ENCODE peak calls at places on chromosome 13, in eight cellular contexts. V is Peyer's patch, P is heart right ventricle, T is body of pancreas, U is astrocyte of the cerebellum, I is ascending aorta, C is AG10803, Q is retinal pigment epithelial cell. Y is an unnamed sample.

GRCh38 chr13:97275265-97275664 is 53.1 kb downstream of the MBNL2 start:
- DNase-seq in Q (peak; percentile 89), U (peak; percentile 81), I (no peak), V (no peak), P (peak; percentile 51), T (no peak), C (peak; percentile 89), Y (peak; percentile 89)

GRCh38 chr13:43110036-43110435 is 86.7 kb downstream of the DNAJC15 start:
- DNase-seq in Q (no peak), I (no peak), V (no peak), P (no peak), U (no peak), C (no peak), T (no peak), Y (no peak)

GRCh38 chr13:94534171-94534570 is 54.7 kb upstream of the DCT start:
- DNase-seq in Q (peak; percentile 59), C (no peak), P (no peak), T (no peak), V (no peak), U (peak; percentile 3), I (no peak), Y (no peak)

GRCh38 chr13:47258384-47258783 is 361.5 kb upstream of the HTR2A start:
- DNase-seq in T (no peak), Q (no peak), C (peak; percentile 20), U (no peak), V (no peak), P (no peak), I (no peak), Y (no peak)

GRCh38 chr13:101397742-101398141 is 18.6 kb downstream of the NALCN start:
- DNase-seq in T (no peak), Q (no peak), I (no peak), U (peak; percentile 26), P (no peak), C (peak; percentile 73), V (no peak), Y (peak; percentile 57)

GRCh38 chr13:32663660-32664059 is 77.4 kb downstream of the PDS5B start:
- DNase-seq in V (no peak), T (no peak), Q (no peak), C (no peak), U (no peak), P (no peak), I (no peak), Y (no peak)

GRCh38 chr13:94020833-94021232 is 458.6 kb downstream of the DCT start:
- DNase-seq in U (no peak), T (no peak), C (no peak), V (no peak), P (no peak), Q (peak; percentile 11), I (no peak), Y (no peak)

GRCh38 chr13:82569581-82569980 is 1312.7 kb downstream of the SLITRK1 start:
- DNase-seq in Q (no peak), C (no peak), U (no peak), T (no peak), V (no peak), P (no peak), I (no peak), Y (no peak)

GRCh38 chr13:97000295-97000925 is 6.1 kb upstream of the OXGR1 start:
- DNase-seq in V (no peak), C (peak; percentile 71), I (no peak), U (no peak), T (no peak), Q (no peak), P (no peak), Y (peak; percentile 65)

GRCh38 chr13:25652764-25653163 is 281.0 kb downstream of the ATP8A2 start:
- DNase-seq in C (no peak), Q (no peak), T (no peak), P (no peak), V (no peak), U (no peak), I (no peak), Y (no peak)

GRCh38 chr13:37597477-37597876 is 1.1 kb downstream of the POSTN start:
- DNase-seq in I (no peak), U (no peak), C (no peak), Q (no peak), P (no peak), T (no peak), V (no peak), Y (no peak)

GRCh38 chr13:109389892-109390345 is 396.5 kb downstream of the IRS2 start:
- DNase-seq in T (no peak), I (no peak), Q (no peak), V (no peak), C (peak; percentile 87), U (no peak), P (no peak), Y (peak; percentile 95)

GRCh38 chr13:41762796-41763195 is 198.1 kb downstream of the VWA8 start:
- DNase-seq in U (no peak), P (no peak), V (no peak), Q (no peak), T (no peak), I (no peak), C (no peak), Y (peak; percentile 65)

GRCh38 chr13:100875392-100876043 is 200.9 kb upstream of the TMTC4 start:
- DNase-seq in U (peak; percentile 95), V (no peak), C (peak; percentile 91), P (no peak), Q (peak; percentile 87), I (no peak), T (no peak), Y (peak; percentile 92)

GRCh38 chr13:91868351-91868750 is 469.9 kb downstream of the GPC5 start:
- DNase-seq in V (no peak), Q (no peak), U (no peak), C (no peak), T (no peak), P (no peak), I (no peak), Y (no peak)

GRCh38 chr13:71798723-71799122 is 68.3 kb downstream of the DACH1 start:
- DNase-seq in Q (no peak), I (no peak), T (no peak), U (no peak), P (no peak), V (no peak), C (no peak), Y (no peak)

GRCh38 chr13:112060431-112060830 is 6.5 kb upstream of the SOX1 start:
- DNase-seq in P (no peak), Q (no peak), I (no peak), C (no peak), U (no peak), V (no peak), T (no peak), Y (no peak)

GRCh38 chr13:75704942-75705320 is 68.8 kb downstream of the LMO7 start:
- DNase-seq in V (no peak), U (no peak), C (no peak), P (no peak), T (peak; percentile 71), Q (no peak), I (no peak), Y (peak; percentile 68)

GRCh38 chr13:59951011-59951410 is 212.7 kb downstream of the DIAPH3 start:
- DNase-seq in P (no peak), T (no peak), Q (no peak), C (no peak), I (no peak), V (no peak), U (peak; percentile 44), Y (no peak)

DNA sequence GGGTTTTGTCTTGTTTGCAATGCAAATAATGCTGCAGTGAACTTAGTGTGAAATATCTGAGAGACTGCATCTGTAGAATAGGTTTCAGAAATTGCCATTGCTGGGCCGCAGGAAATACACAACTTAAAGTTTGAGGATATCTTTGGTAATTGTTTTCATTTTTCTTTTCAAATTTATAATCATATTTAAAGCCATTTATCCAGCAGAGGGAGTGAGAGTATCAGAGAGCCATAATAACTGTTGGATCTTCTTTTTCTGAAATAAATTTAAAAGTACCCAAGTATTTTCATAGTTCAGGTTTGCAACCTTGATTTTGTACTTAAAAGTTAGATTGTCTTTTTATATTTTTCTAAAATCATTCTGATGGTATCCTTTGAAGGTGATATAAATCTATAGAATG is 99.4 kb downstream of the ZMYM2 start:
- DNase-seq in P (no peak), T (no peak), I (no peak), V (no peak), C (no peak), Q (no peak), U (no peak), Y (no peak)
- TF ChIP-seq CTCF in P (no peak), T (no peak), I (no peak), V (no peak), C (peak; percentile 12), Q (peak; percentile 9), U (no peak), Y (no peak)

GRCh38 chr13:76993473-76993872 is 1.6 kb downstream of the CLN5 start:
- DNase-seq in U (no peak), C (no peak), I (no peak), Q (no peak), P (no peak), T (no peak), V (no peak), Y (no peak)
- H3K4me3 ChIP-seq in U (no peak overlapping the region), C (no peak overlapping the region), I (peak overlapping the region; percentile 68), Q (no peak overlapping the region), P (no peak overlapping the region), T (no peak overlapping the region), V (no peak overlapping the region), Y (no peak overlapping the region)

GRCh38 chr13:35957996-35958395 is 173.2 kb downstream of the DCLK1 start:
- DNase-seq in C (no peak), Q (no peak), V (no peak), U (no peak), P (no peak), I (no peak), T (no peak), Y (no peak)

GRCh38 chr13:35957174-35957867 is 173.9 kb downstream of the DCLK1 start:
- DNase-seq in I (no peak), T (no peak), V (no peak), Q (no peak), U (no peak), C (peak; percentile 83), P (no peak), Y (peak; percentile 20)

GRCh38 chr13:35954207-35954560 is 177.0 kb downstream of the DCLK1 start:
- DNase-seq in P (no peak), V (no peak), T (no peak), I (no peak), Q (no peak), C (peak; percentile 29), U (no peak), Y (no peak)

GRCh38 chr13:35956074-35956473 is 175.1 kb downstream of the DCLK1 start:
- DNase-seq in I (no peak), V (no peak), U (no peak), P (no peak), Q (no peak), T (no peak), C (no peak), Y (no peak)

GRCh38 chr13:35953537-35954206 is 177.5 kb downstream of the DCLK1 start:
- DNase-seq in U (peak; percentile 95), C (peak; percentile 98), Q (peak; percentile 58), P (peak; percentile 90), I (peak; percentile 83), T (peak; percentile 72), V (peak; percentile 16), Y (peak; percentile 91)
- TF ChIP-seq CTCF in U (peak; percentile 84), C (peak; percentile 84), Q (peak; percentile 76), P (peak; percentile 71), I (peak; percentile 10), T (no peak), V (peak; percentile 21), Y (peak; percentile 50)

DNA sequence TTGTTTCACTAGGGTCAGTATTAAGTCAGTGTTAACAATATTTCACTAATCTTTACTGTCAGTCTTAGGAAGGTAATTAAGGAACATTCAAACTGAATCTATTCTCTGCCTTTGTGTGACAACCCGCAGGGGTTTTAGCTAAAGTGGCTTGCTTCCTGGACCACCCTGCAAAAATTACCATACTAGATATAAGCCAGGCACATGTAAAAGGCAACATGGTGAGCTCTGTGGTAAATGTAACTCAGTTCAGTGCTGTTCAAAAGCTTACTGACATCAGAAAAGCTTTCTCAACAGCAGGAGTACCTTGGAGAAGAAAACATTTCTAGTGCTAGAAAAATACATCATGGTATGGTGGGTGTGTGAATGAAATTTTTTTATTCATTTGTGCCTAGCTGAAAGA is 116.7 kb downstream of the FREM2 start:
- DNase-seq in P (no peak), C (no peak), Q (no peak), T (no peak), I (no peak), V (no peak), U (no peak), Y (no peak)
- H3K4me3 ChIP-seq in P (no peak overlapping the region), C (no peak overlapping the region), Q (no peak overlapping the region), T (no peak overlapping the region), I (no peak overlapping the region), V (no peak overlapping the region), U (no peak overlapping the region), Y (no peak overlapping the region)

Y was measured in fibroblast of villous mesenchyme.